ENCODE peak calls at places on chromosomes 6 and 20, in ten cellular contexts. One of them, this sample, is unnamed.

GRCh38 chr6:21595265-21595950 is 1.9 kb downstream of the SOX4 start:
- DNase-seq in NCI-H1092 treated with DMSO at 0.1 percent for 48 hours: peak; percentile 45
- DNase-seq in GM03348: peak; percentile 43
- DNase-seq in NAMALWA: peak; percentile 33
- DNase-seq in GF-D8: no peak
- DNase-seq in A549: no peak
- DNase-seq in left ventricle myocardium inferior: peak; percentile 29
- DNase-seq in stimulated activated naive CD8-positive, alpha-beta T cell treated with anti-CD3 and anti-CD28 coated beads, Interleukin-15, Interleukin-2, amounts not matched to agents 100 U/mL and 50 U/mL, for 24 hours: peak; percentile 17
- DNase-seq in stimulated activated CD4-positive, alpha-beta T cell treated with anti-CD3 and anti-CD28 coated beads, TNF-alpha, amount 100 ng/mL, for 1 hour: no peak
- DNase-seq in stimulated activated CD8-positive, alpha-beta memory T cell treated with anti-CD3 and anti-CD28 coated beads, Interleukin-4, amount 100 ng/mL, for 4 hours: no peak
- DNase-seq in this sample: peak; percentile 50

GRCh38 chr20:40632346-40632976 is 56.6 kb downstream of the MAFB start:
- DNase-seq in NAMALWA: no peak
- DNase-seq in NCI-H1092 treated with DMSO at 0.1 percent for 48 hours: no peak
- DNase-seq in left ventricle myocardium inferior: no peak
- DNase-seq in stimulated activated naive CD8-positive, alpha-beta T cell treated with anti-CD3 and anti-CD28 coated beads, Interleukin-15, Interleukin-2, amounts not matched to agents 100 U/mL and 50 U/mL, for 24 hours: no peak
- DNase-seq in A549: no peak
- DNase-seq in GM03348: no peak
- DNase-seq in stimulated activated CD4-positive, alpha-beta T cell treated with anti-CD3 and anti-CD28 coated beads, TNF-alpha, amount 100 ng/mL, for 1 hour: no peak
- DNase-seq in stimulated activated CD8-positive, alpha-beta memory T cell treated with anti-CD3 and anti-CD28 coated beads, Interleukin-4, amount 100 ng/mL, for 4 hours: no peak
- DNase-seq in GF-D8: no peak
- DNase-seq in this sample: no peak

GRCh38 chr6:108741346-108741989 is 106.8 kb upstream of the ARMC2 start:
- DNase-seq in stimulated activated CD8-positive, alpha-beta memory T cell treated with anti-CD3 and anti-CD28 coated beads, Interleukin-4, amount 100 ng/mL, for 4 hours: no peak
- DNase-seq in NAMALWA: no peak
- DNase-seq in left ventricle myocardium inferior: no peak
- DNase-seq in GF-D8: no peak
- DNase-seq in A549: no peak
- DNase-seq in GM03348: no peak
- DNase-seq in NCI-H1092 treated with DMSO at 0.1 percent for 48 hours: no peak
- DNase-seq in stimulated activated naive CD8-positive, alpha-beta T cell treated with anti-CD3 and anti-CD28 coated beads, Interleukin-15, Interleukin-2, amounts not matched to agents 100 U/mL and 50 U/mL, for 24 hours: no peak
- DNase-seq in stimulated activated CD4-positive, alpha-beta T cell treated with anti-CD3 and anti-CD28 coated beads, TNF-alpha, amount 100 ng/mL, for 1 hour: no peak
- DNase-seq in this sample: no peak

GRCh38 chr6:135703621-135704020 is 147.9 kb upstream of the PDE7B start:
- DNase-seq in left ventricle myocardium inferior: no peak
- DNase-seq in GM03348: no peak
- DNase-seq in NCI-H1092 treated with DMSO at 0.1 percent for 48 hours: no peak
- DNase-seq in stimulated activated naive CD8-positive, alpha-beta T cell treated with anti-CD3 and anti-CD28 coated beads, Interleukin-15, Interleukin-2, amounts not matched to agents 100 U/mL and 50 U/mL, for 24 hours: peak; percentile 28
- DNase-seq in stimulated activated CD8-positive, alpha-beta memory T cell treated with anti-CD3 and anti-CD28 coated beads, Interleukin-4, amount 100 ng/mL, for 4 hours: no peak
- DNase-seq in NAMALWA: no peak
- DNase-seq in stimulated activated CD4-positive, alpha-beta T cell treated with anti-CD3 and anti-CD28 coated beads, TNF-alpha, amount 100 ng/mL, for 1 hour: no peak
- DNase-seq in GF-D8: no peak
- DNase-seq in A549: no peak
- DNase-seq in this sample: no peak

GRCh38 chr6:102389994-102390393 is 996.5 kb downstream of the GRIK2 start:
- DNase-seq in stimulated activated CD8-positive, alpha-beta memory T cell treated with anti-CD3 and anti-CD28 coated beads, Interleukin-4, amount 100 ng/mL, for 4 hours: no peak
- DNase-seq in NAMALWA: no peak
- DNase-seq in A549: no peak
- DNase-seq in stimulated activated naive CD8-positive, alpha-beta T cell treated with anti-CD3 and anti-CD28 coated beads, Interleukin-15, Interleukin-2, amounts not matched to agents 100 U/mL and 50 U/mL, for 24 hours: no peak
- DNase-seq in stimulated activated CD4-positive, alpha-beta T cell treated with anti-CD3 and anti-CD28 coated beads, TNF-alpha, amount 100 ng/mL, for 1 hour: no peak
- DNase-seq in GF-D8: no peak
- DNase-seq in left ventricle myocardium inferior: no peak
- DNase-seq in GM03348: no peak
- DNase-seq in NCI-H1092 treated with DMSO at 0.1 percent for 48 hours: no peak
- DNase-seq in this sample: no peak

GRCh38 chr6:132053523-132053922 is 102.4 kb upstream of the CCN2 start:
- DNase-seq in stimulated activated CD4-positive, alpha-beta T cell treated with anti-CD3 and anti-CD28 coated beads, TNF-alpha, amount 100 ng/mL, for 1 hour: no peak
- DNase-seq in A549: no peak
- DNase-seq in stimulated activated naive CD8-positive, alpha-beta T cell treated with anti-CD3 and anti-CD28 coated beads, Interleukin-15, Interleukin-2, amounts not matched to agents 100 U/mL and 50 U/mL, for 24 hours: no peak
- DNase-seq in left ventricle myocardium inferior: no peak
- DNase-seq in NAMALWA: no peak
- DNase-seq in GM03348: peak; percentile 35
- DNase-seq in stimulated activated CD8-positive, alpha-beta memory T cell treated with anti-CD3 and anti-CD28 coated beads, Interleukin-4, amount 100 ng/mL, for 4 hours: no peak
- DNase-seq in GF-D8: no peak
- DNase-seq in NCI-H1092 treated with DMSO at 0.1 percent for 48 hours: no peak
- DNase-seq in this sample: no peak

GRCh38 chr6:104251651-104252050 is 608.1 kb downstream of the HACE1 start:
- DNase-seq in A549: no peak
- DNase-seq in GF-D8: no peak
- DNase-seq in stimulated activated CD8-positive, alpha-beta memory T cell treated with anti-CD3 and anti-CD28 coated beads, Interleukin-4, amount 100 ng/mL, for 4 hours: no peak
- DNase-seq in left ventricle myocardium inferior: no peak
- DNase-seq in stimulated activated naive CD8-positive, alpha-beta T cell treated with anti-CD3 and anti-CD28 coated beads, Interleukin-15, Interleukin-2, amounts not matched to agents 100 U/mL and 50 U/mL, for 24 hours: no peak
- DNase-seq in NCI-H1092 treated with DMSO at 0.1 percent for 48 hours: no peak
- DNase-seq in NAMALWA: no peak
- DNase-seq in GM03348: no peak
- DNase-seq in stimulated activated CD4-positive, alpha-beta T cell treated with anti-CD3 and anti-CD28 coated beads, TNF-alpha, amount 100 ng/mL, for 1 hour: no peak
- DNase-seq in this sample: no peak

GRCh38 chr20:11792229-11792953 is 125.3 kb upstream of the BTBD3 start:
- DNase-seq in NCI-H1092 treated with DMSO at 0.1 percent for 48 hours: peak; percentile 7
- DNase-seq in stimulated activated naive CD8-positive, alpha-beta T cell treated with anti-CD3 and anti-CD28 coated beads, Interleukin-15, Interleukin-2, amounts not matched to agents 100 U/mL and 50 U/mL, for 24 hours: no peak
- DNase-seq in left ventricle myocardium inferior: no peak
- DNase-seq in stimulated activated CD4-positive, alpha-beta T cell treated with anti-CD3 and anti-CD28 coated beads, TNF-alpha, amount 100 ng/mL, for 1 hour: no peak
- DNase-seq in GF-D8: no peak
- DNase-seq in GM03348: no peak
- DNase-seq in NAMALWA: no peak
- DNase-seq in A549: no peak
- DNase-seq in stimulated activated CD8-positive, alpha-beta memory T cell treated with anti-CD3 and anti-CD28 coated beads, Interleukin-4, amount 100 ng/mL, for 4 hours: no peak
- DNase-seq in this sample: no peak

GRCh38 chr6:89311853-89312531 is 3.1 kb downstream of the GABRR2 start:
- DNase-seq in GM03348: peak; percentile 67
- DNase-seq in GF-D8: no peak
- DNase-seq in A549: no peak
- DNase-seq in stimulated activated CD4-positive, alpha-beta T cell treated with anti-CD3 and anti-CD28 coated beads, TNF-alpha, amount 100 ng/mL, for 1 hour: no peak
- DNase-seq in NAMALWA: no peak
- DNase-seq in NCI-H1092 treated with DMSO at 0.1 percent for 48 hours: peak; percentile 1
- DNase-seq in left ventricle myocardium inferior: peak; percentile 54
- DNase-seq in stimulated activated CD8-positive, alpha-beta memory T cell treated with anti-CD3 and anti-CD28 coated beads, Interleukin-4, amount 100 ng/mL, for 4 hours: no peak
- DNase-seq in stimulated activated naive CD8-positive, alpha-beta T cell treated with anti-CD3 and anti-CD28 coated beads, Interleukin-15, Interleukin-2, amounts not matched to agents 100 U/mL and 50 U/mL, for 24 hours: no peak
- DNase-seq in this sample: no peak

GRCh38 chr6:36912583-36912982 is 26.8 kb downstream of the C6orf89 start:
- DNase-seq in left ventricle myocardium inferior: no peak
- DNase-seq in stimulated activated CD8-positive, alpha-beta memory T cell treated with anti-CD3 and anti-CD28 coated beads, Interleukin-4, amount 100 ng/mL, for 4 hours: peak; percentile 17
- DNase-seq in A549: no peak
- DNase-seq in NAMALWA: no peak
- DNase-seq in stimulated activated naive CD8-positive, alpha-beta T cell treated with anti-CD3 and anti-CD28 coated beads, Interleukin-15, Interleukin-2, amounts not matched to agents 100 U/mL and 50 U/mL, for 24 hours: peak; percentile 61
- DNase-seq in stimulated activated CD4-positive, alpha-beta T cell treated with anti-CD3 and anti-CD28 coated beads, TNF-alpha, amount 100 ng/mL, for 1 hour: peak; percentile 14
- DNase-seq in NCI-H1092 treated with DMSO at 0.1 percent for 48 hours: no peak
- DNase-seq in GF-D8: no peak
- DNase-seq in GM03348: peak; percentile 84
- DNase-seq in this sample: no peak

GRCh38 chr20:39176457-39176856 is 214.3 kb downstream of the DHX35 start:
- DNase-seq in GF-D8: no peak
- DNase-seq in GM03348: no peak
- DNase-seq in stimulated activated CD8-positive, alpha-beta memory T cell treated with anti-CD3 and anti-CD28 coated beads, Interleukin-4, amount 100 ng/mL, for 4 hours: no peak
- DNase-seq in NAMALWA: no peak
- DNase-seq in stimulated activated naive CD8-positive, alpha-beta T cell treated with anti-CD3 and anti-CD28 coated beads, Interleukin-15, Interleukin-2, amounts not matched to agents 100 U/mL and 50 U/mL, for 24 hours: no peak
- DNase-seq in stimulated activated CD4-positive, alpha-beta T cell treated with anti-CD3 and anti-CD28 coated beads, TNF-alpha, amount 100 ng/mL, for 1 hour: no peak
- DNase-seq in A549: no peak
- DNase-seq in NCI-H1092 treated with DMSO at 0.1 percent for 48 hours: no peak
- DNase-seq in left ventricle myocardium inferior: no peak
- DNase-seq in this sample: no peak

GRCh38 chr6:25450469-25451198 is 171.5 kb downstream of the CARMIL1 start:
- DNase-seq in stimulated activated CD8-positive, alpha-beta memory T cell treated with anti-CD3 and anti-CD28 coated beads, Interleukin-4, amount 100 ng/mL, for 4 hours: no peak
- DNase-seq in NAMALWA: no peak
- DNase-seq in left ventricle myocardium inferior: no peak
- DNase-seq in A549: no peak
- DNase-seq in GM03348: no peak
- DNase-seq in GF-D8: no peak
- DNase-seq in NCI-H1092 treated with DMSO at 0.1 percent for 48 hours: no peak
- DNase-seq in stimulated activated CD4-positive, alpha-beta T cell treated with anti-CD3 and anti-CD28 coated beads, TNF-alpha, amount 100 ng/mL, for 1 hour: no peak
- DNase-seq in stimulated activated naive CD8-positive, alpha-beta T cell treated with anti-CD3 and anti-CD28 coated beads, Interleukin-15, Interleukin-2, amounts not matched to agents 100 U/mL and 50 U/mL, for 24 hours: no peak
- DNase-seq in this sample: no peak

GRCh38 chr6:11236351-11236750 is 3.9 kb upstream of the NEDD9 start:
- DNase-seq in NAMALWA: peak; percentile 9
- DNase-seq in A549: no peak
- DNase-seq in stimulated activated naive CD8-positive, alpha-beta T cell treated with anti-CD3 and anti-CD28 coated beads, Interleukin-15, Interleukin-2, amounts not matched to agents 100 U/mL and 50 U/mL, for 24 hours: peak; percentile 30
- DNase-seq in GF-D8: no peak
- DNase-seq in stimulated activated CD4-positive, alpha-beta T cell treated with anti-CD3 and anti-CD28 coated beads, TNF-alpha, amount 100 ng/mL, for 1 hour: no peak
- DNase-seq in stimulated activated CD8-positive, alpha-beta memory T cell treated with anti-CD3 and anti-CD28 coated beads, Interleukin-4, amount 100 ng/mL, for 4 hours: no peak
- DNase-seq in left ventricle myocardium inferior: no peak
- DNase-seq in NCI-H1092 treated with DMSO at 0.1 percent for 48 hours: no peak
- DNase-seq in GM03348: no peak
- DNase-seq in this sample: no peak

GRCh38 chr6:163635315-163635714 is 220.8 kb downstream of the QKI start:
- DNase-seq in NCI-H1092 treated with DMSO at 0.1 percent for 48 hours: no peak
- DNase-seq in GF-D8: no peak
- DNase-seq in stimulated activated CD4-positive, alpha-beta T cell treated with anti-CD3 and anti-CD28 coated beads, TNF-alpha, amount 100 ng/mL, for 1 hour: no peak
- DNase-seq in left ventricle myocardium inferior: no peak
- DNase-seq in NAMALWA: no peak
- DNase-seq in stimulated activated CD8-positive, alpha-beta memory T cell treated with anti-CD3 and anti-CD28 coated beads, Interleukin-4, amount 100 ng/mL, for 4 hours: no peak
- DNase-seq in stimulated activated naive CD8-positive, alpha-beta T cell treated with anti-CD3 and anti-CD28 coated beads, Interleukin-15, Interleukin-2, amounts not matched to agents 100 U/mL and 50 U/mL, for 24 hours: no peak
- DNase-seq in A549: no peak
- DNase-seq in GM03348: no peak
- DNase-seq in this sample: no peak

GRCh38 chr6:107535626-107536025 is 45.7 kb downstream of the SOBP start:
- DNase-seq in NAMALWA: no peak
- DNase-seq in left ventricle myocardium inferior: no peak
- DNase-seq in GF-D8: no peak
- DNase-seq in NCI-H1092 treated with DMSO at 0.1 percent for 48 hours: no peak
- DNase-seq in stimulated activated CD8-positive, alpha-beta memory T cell treated with anti-CD3 and anti-CD28 coated beads, Interleukin-4, amount 100 ng/mL, for 4 hours: no peak
- DNase-seq in GM03348: no peak
- DNase-seq in stimulated activated CD4-positive, alpha-beta T cell treated with anti-CD3 and anti-CD28 coated beads, TNF-alpha, amount 100 ng/mL, for 1 hour: no peak
- DNase-seq in A549: no peak
- DNase-seq in stimulated activated naive CD8-positive, alpha-beta T cell treated with anti-CD3 and anti-CD28 coated beads, Interleukin-15, Interleukin-2, amounts not matched to agents 100 U/mL and 50 U/mL, for 24 hours: no peak
- DNase-seq in this sample: no peak

GRCh38 chr6:36209606-36210005 is 13.1 kb downstream of the BRPF3 start:
- DNase-seq in stimulated activated naive CD8-positive, alpha-beta T cell treated with anti-CD3 and anti-CD28 coated beads, Interleukin-15, Interleukin-2, amounts not matched to agents 100 U/mL and 50 U/mL, for 24 hours: no peak
- DNase-seq in GF-D8: no peak
- DNase-seq in GM03348: no peak
- DNase-seq in A549: no peak
- DNase-seq in NCI-H1092 treated with DMSO at 0.1 percent for 48 hours: no peak
- DNase-seq in stimulated activated CD8-positive, alpha-beta memory T cell treated with anti-CD3 and anti-CD28 coated beads, Interleukin-4, amount 100 ng/mL, for 4 hours: no peak
- DNase-seq in stimulated activated CD4-positive, alpha-beta T cell treated with anti-CD3 and anti-CD28 coated beads, TNF-alpha, amount 100 ng/mL, for 1 hour: no peak
- DNase-seq in left ventricle myocardium inferior: no peak
- DNase-seq in NAMALWA: no peak
- DNase-seq in this sample: no peak

GRCh38 chr6:157551041-157551832 is 170.2 kb downstream of the ZDHHC14 start:
- DNase-seq in NAMALWA: no peak
- DNase-seq in NCI-H1092 treated with DMSO at 0.1 percent for 48 hours: no peak
- DNase-seq in stimulated activated CD8-positive, alpha-beta memory T cell treated with anti-CD3 and anti-CD28 coated beads, Interleukin-4, amount 100 ng/mL, for 4 hours: no peak
- DNase-seq in stimulated activated naive CD8-positive, alpha-beta T cell treated with anti-CD3 and anti-CD28 coated beads, Interleukin-15, Interleukin-2, amounts not matched to agents 100 U/mL and 50 U/mL, for 24 hours: no peak
- DNase-seq in left ventricle myocardium inferior: no peak
- DNase-seq in GM03348: no peak
- DNase-seq in GF-D8: no peak
- DNase-seq in stimulated activated CD4-positive, alpha-beta T cell treated with anti-CD3 and anti-CD28 coated beads, TNF-alpha, amount 100 ng/mL, for 1 hour: no peak
- DNase-seq in A549: no peak
- DNase-seq in this sample: no peak

GRCh38 chr20:3811421-3812258 is 8.7 kb upstream of the AP5S1 start:
- DNase-seq in GM03348: peak; percentile 95
- DNase-seq in stimulated activated CD8-positive, alpha-beta memory T cell treated with anti-CD3 and anti-CD28 coated beads, Interleukin-4, amount 100 ng/mL, for 4 hours: peak; percentile 89
- DNase-seq in stimulated activated CD4-positive, alpha-beta T cell treated with anti-CD3 and anti-CD28 coated beads, TNF-alpha, amount 100 ng/mL, for 1 hour: peak; percentile 85
- DNase-seq in NCI-H1092 treated with DMSO at 0.1 percent for 48 hours: peak; percentile 95
- DNase-seq in left ventricle myocardium inferior: peak; percentile 99
- DNase-seq in A549: peak; percentile 97
- DNase-seq in GF-D8: peak; percentile 69
- DNase-seq in stimulated activated naive CD8-positive, alpha-beta T cell treated with anti-CD3 and anti-CD28 coated beads, Interleukin-15, Interleukin-2, amounts not matched to agents 100 U/mL and 50 U/mL, for 24 hours: peak; percentile 91
- DNase-seq in NAMALWA: no peak
- DNase-seq in this sample: no peak

GRCh38 chr6:151647871-151648639 is 154.2 kb downstream of the CCDC170 start:
- DNase-seq in NAMALWA: peak; percentile 57
- DNase-seq in left ventricle myocardium inferior: no peak
- DNase-seq in GM03348: no peak
- DNase-seq in GF-D8: no peak
- DNase-seq in NCI-H1092 treated with DMSO at 0.1 percent for 48 hours: no peak
- DNase-seq in A549: no peak
- DNase-seq in stimulated activated CD8-positive, alpha-beta memory T cell treated with anti-CD3 and anti-CD28 coated beads, Interleukin-4, amount 100 ng/mL, for 4 hours: no peak
- DNase-seq in stimulated activated naive CD8-positive, alpha-beta T cell treated with anti-CD3 and anti-CD28 coated beads, Interleukin-15, Interleukin-2, amounts not matched to agents 100 U/mL and 50 U/mL, for 24 hours: peak; percentile 7
- DNase-seq in stimulated activated CD4-positive, alpha-beta T cell treated with anti-CD3 and anti-CD28 coated beads, TNF-alpha, amount 100 ng/mL, for 1 hour: no peak
- DNase-seq in this sample: no peak

GRCh38 chr20:9422335-9422734 is 92.1 kb upstream of the LAMP5 start:
- DNase-seq in stimulated activated CD8-positive, alpha-beta memory T cell treated with anti-CD3 and anti-CD28 coated beads, Interleukin-4, amount 100 ng/mL, for 4 hours: no peak
- DNase-seq in left ventricle myocardium inferior: no peak
- DNase-seq in NCI-H1092 treated with DMSO at 0.1 percent for 48 hours: no peak
- DNase-seq in A549: no peak
- DNase-seq in stimulated activated CD4-positive, alpha-beta T cell treated with anti-CD3 and anti-CD28 coated beads, TNF-alpha, amount 100 ng/mL, for 1 hour: no peak
- DNase-seq in stimulated activated naive CD8-positive, alpha-beta T cell treated with anti-CD3 and anti-CD28 coated beads, Interleukin-15, Interleukin-2, amounts not matched to agents 100 U/mL and 50 U/mL, for 24 hours: no peak
- DNase-seq in GF-D8: no peak
- DNase-seq in GM03348: no peak
- DNase-seq in NAMALWA: no peak
- DNase-seq in this sample: no peak

GRCh38 chr20:50417484-50418235 is 92.5 kb upstream of the PTPN1 start:
- DNase-seq in stimulated activated CD4-positive, alpha-beta T cell treated with anti-CD3 and anti-CD28 coated beads, TNF-alpha, amount 100 ng/mL, for 1 hour: no peak
- DNase-seq in stimulated activated naive CD8-positive, alpha-beta T cell treated with anti-CD3 and anti-CD28 coated beads, Interleukin-15, Interleukin-2, amounts not matched to agents 100 U/mL and 50 U/mL, for 24 hours: no peak
- DNase-seq in A549: no peak
- DNase-seq in GF-D8: no peak
- DNase-seq in NAMALWA: no peak
- DNase-seq in NCI-H1092 treated with DMSO at 0.1 percent for 48 hours: no peak
- DNase-seq in stimulated activated CD8-positive, alpha-beta memory T cell treated with anti-CD3 and anti-CD28 coated beads, Interleukin-4, amount 100 ng/mL, for 4 hours: no peak
- DNase-seq in GM03348: no peak
- DNase-seq in left ventricle myocardium inferior: peak; percentile 5
- DNase-seq in this sample: no peak

GRCh38 chr20:1391640-1392442 is 1.0 kb downstream of the FKBP1A start:
- DNase-seq in stimulated activated naive CD8-positive, alpha-beta T cell treated with anti-CD3 and anti-CD28 coated beads, Interleukin-15, Interleukin-2, amounts not matched to agents 100 U/mL and 50 U/mL, for 24 hours: peak; percentile 48
- DNase-seq in stimulated activated CD4-positive, alpha-beta T cell treated with anti-CD3 and anti-CD28 coated beads, TNF-alpha, amount 100 ng/mL, for 1 hour: no peak
- DNase-seq in GF-D8: peak; percentile 25
- DNase-seq in GM03348: peak; percentile 27
- DNase-seq in left ventricle myocardium inferior: no peak
- DNase-seq in stimulated activated CD8-positive, alpha-beta memory T cell treated with anti-CD3 and anti-CD28 coated beads, Interleukin-4, amount 100 ng/mL, for 4 hours: no peak
- DNase-seq in NCI-H1092 treated with DMSO at 0.1 percent for 48 hours: no peak
- DNase-seq in NAMALWA: peak; percentile 42
- DNase-seq in A549: no peak
- DNase-seq in this sample: no peak

This sample was measured in NCI-H524.